ENCODE peak calls at places on chromosome 5, in seven cellular contexts. I, C, W, T, E, H and O are unnamed samples.

GRCh38 chr5:32443145-32443540 is 1.4 kb downstream of the ZFR start:
- DNase-seq in T (no peak), H (peak), W (no peak), C (no peak), I (no peak), E (no peak), O (peak)

GRCh38 chr5:11520241-11520929 is 383.9 kb downstream of the CTNND2 start:
- DNase-seq in H (no peak), C (peak), E (no peak), I (no peak), W (no peak), T (no peak), O (no peak)

GRCh38 chr5:137113939-137114338 is 385.2 kb downstream of the SPOCK1 start:
- DNase-seq in H (no peak), T (no peak), C (no peak), E (no peak), W (no peak), I (no peak), O (no peak)

GRCh38 chr5:78699565-78700143 is 51.1 kb upstream of the LHFPL2 start:
- DNase-seq in T (no peak), I (no peak), H (peak), C (no peak), E (peak), W (no peak), O (peak)

GRCh38 chr5:170681013-170681433 is 102.5 kb upstream of the GABRP start:
- DNase-seq in H (no peak), C (no peak), W (no peak), T (peak), E (no peak), I (no peak), O (peak)

GRCh38 chr5:76457685-76458491 is 54.8 kb downstream of the IQGAP2 start:
- DNase-seq in I (no peak), H (no peak), C (no peak), T (no peak), E (no peak), W (no peak), O (no peak)

GRCh38 chr5:119996128-119996527 is 366.8 kb downstream of the FAM170A start:
- DNase-seq in I (no peak), H (no peak), W (no peak), T (no peak), E (no peak), C (no peak), O (peak)

GRCh38 chr5:176620333-176620981 is 9.9 kb downstream of the SNCB start:
- DNase-seq in C (no peak), I (no peak), T (no peak), H (peak), W (no peak), E (no peak), O (peak)

GRCh38 chr5:171639236-171639635 is 146.4 kb upstream of the SMIM23 start:
- DNase-seq in C (no peak), T (no peak), W (no peak), H (no peak), E (no peak), I (no peak), O (no peak)

GRCh38 chr5:155260798-155261197 is 247.2 kb downstream of the KIF4B start:
- DNase-seq in E (no peak), T (peak), H (no peak), I (no peak), W (no peak), C (no peak), O (no peak)

GRCh38 chr5:78621269-78621871 is 27.2 kb downstream of the LHFPL2 start:
- DNase-seq in I (no peak), C (no peak), H (no peak), E (no peak), T (no peak), W (no peak), O (peak)

GRCh38 chr5:435961-436640 is 6.9 kb upstream of the EXOC3 start:
- DNase-seq in T (peak), H (peak), I (no peak), E (no peak), C (no peak), W (no peak), O (peak)

GRCh38 chr5:68369436-68370125 is 154.0 kb downstream of the PIK3R1 start:
- DNase-seq in E (no peak), W (peak), T (no peak), C (no peak), H (no peak), I (no peak), O (no peak)

GRCh38 chr5:98349251-98349989 is 424.0 kb upstream of the RGMB start:
- DNase-seq in H (peak), T (no peak), C (no peak), E (no peak), I (no peak), W (no peak), O (peak)

GRCh38 chr5:154058055-154059038 is 19.6 kb downstream of the MFAP3 start:
- DNase-seq in H (no peak), W (no peak), T (no peak), E (no peak), C (no peak), I (no peak), O (no peak)

GRCh38 chr5:66209350-66209749 is 65.2 kb downstream of the SREK1 start:
- DNase-seq in T (no peak), C (no peak), W (no peak), E (no peak), H (no peak), I (no peak), O (peak)

GRCh38 chr5:61301345-61301744 is 30.7 kb upstream of the ZSWIM6 start:
- DNase-seq in T (no peak), W (no peak), C (no peak), E (peak), I (no peak), H (peak), O (no peak)

GRCh38 chr5:101838329-101838964 is 457.6 kb downstream of the SLCO4C1 start:
- DNase-seq in I (no peak), C (no peak), T (no peak), E (peak), W (no peak), H (no peak), O (no peak)

GRCh38 chr5:56457887-56458451 is 224.8 kb upstream of the ANKRD55 start:
- DNase-seq in E (no peak), W (no peak), T (no peak), H (no peak), C (peak), I (peak), O (peak)

GRCh38 chr5:151719228-151719861 is 32.6 kb upstream of the SPARC start:
- DNase-seq in W (no peak), I (peak), E (no peak), H (peak), C (no peak), T (no peak), O (peak)

GRCh38 chr5:7897014-7897600 is 28.2 kb downstream of the MTRR start:
- DNase-seq in H (peak), E (no peak), W (no peak), T (peak), C (no peak), I (no peak), O (peak)

GRCh38 chr5:143879646-143880045 is 67.7 kb downstream of the HMHB1 start:
- DNase-seq in H (no peak), E (no peak), C (no peak), T (no peak), W (no peak), I (no peak), O (no peak)

GRCh38 chr5:14305045-14305444 is 161.9 kb downstream of the TRIO start:
- DNase-seq in H (peak), C (no peak), E (peak), T (no peak), W (no peak), I (no peak), O (peak)

GRCh38 chr5:133347039-133347438 is 265.3 kb downstream of the FSTL4 start:
- DNase-seq in I (no peak), C (no peak), W (no peak), H (no peak), T (peak), E (no peak), O (no peak)

GRCh38 chr5:170470275-170470674 is 33.5 kb upstream of the KCNIP1 start:
- DNase-seq in E (no peak), H (no peak), I (no peak), C (no peak), T (no peak), W (no peak), O (no peak)

GRCh38 chr5:57291903-57292302 is 118.0 kb downstream of the GPBP1 start:
- DNase-seq in W (no peak), E (no peak), H (no peak), T (no peak), C (no peak), I (no peak), O (no peak)

GRCh38 chr5:146880985-146881384 is 2.4 kb upstream of the PPP2R2B start:
- DNase-seq in H (no peak), E (no peak), C (no peak), I (no peak), W (no peak), T (no peak), O (no peak)

GRCh38 chr5:107127906-107128305 is 542.8 kb downstream of the EFNA5 start:
- DNase-seq in C (no peak), H (no peak), T (no peak), W (no peak), E (no peak), I (no peak), O (no peak)

GRCh38 chr5:156406023-156406422 is 79.1 kb downstream of the SGCD start:
- DNase-seq in H (no peak), I (no peak), C (no peak), E (no peak), T (no peak), W (no peak), O (peak)

GRCh38 chr5:138000102-138000723 is 32.7 kb downstream of the FAM13B start:
- DNase-seq in E (no peak), H (peak), C (no peak), W (no peak), I (no peak), T (no peak), O (peak)

GRCh38 chr5:80701597-80701996 is 46.8 kb upstream of the DHFR start:
- DNase-seq in T (no peak), W (no peak), H (no peak), C (no peak), E (no peak), I (no peak), O (no peak)